ENCODE peak calls at places on chromosome 6, in six cellular contexts. Q is osteocyte, A is PC-9, O is fibroblast of lung, B is K562, X is GM12865. I is an unnamed sample.

GRCh38 chr6:74899416-74899815 is 306.4 kb downstream of the COL12A1 start:
- DNase-seq in Q (no peak), A (peak), O (peak), B (no peak), X (peak), I (peak)

GRCh38 chr6:52087498-52087999 is at the start of gene PKHD1:
- DNase-seq in Q (no peak), A (no peak), O (no peak), B (no peak), X (peak), I (no peak)

GRCh38 chr6:44662461-44663121 is 275.1 kb downstream of the CDC5L start:
- DNase-seq in Q (no peak), A (peak), O (no peak), B (no peak), X (peak), I (no peak)

GRCh38 chr6:47029865-47030561 is 12.1 kb downstream of the ADGRF1 start:
- DNase-seq in Q (no peak), A (no peak), O (no peak), B (no peak), X (no peak), I (no peak)

GRCh38 chr6:4395386-4395785 is 260.0 kb upstream of the ECI2 start:
- DNase-seq in Q (no peak), A (no peak), O (no peak), B (no peak), X (no peak), I (no peak)

GRCh38 chr6:44064089-44064947 is 62.9 kb downstream of the MRPL14 start:
- DNase-seq in Q (no peak), A (peak), O (peak), B (peak), X (peak), I (no peak)

GRCh38 chr6:37320649-37321048 is 33.1 kb upstream of the RNF8 start:
- DNase-seq in Q (no peak), A (no peak), O (no peak), B (no peak), X (no peak), I (no peak)

GRCh38 chr6:14440215-14440890 is 322.8 kb downstream of the CD83 start:
- DNase-seq in Q (no peak), A (no peak), O (no peak), B (no peak), X (no peak), I (no peak)

DNA sequence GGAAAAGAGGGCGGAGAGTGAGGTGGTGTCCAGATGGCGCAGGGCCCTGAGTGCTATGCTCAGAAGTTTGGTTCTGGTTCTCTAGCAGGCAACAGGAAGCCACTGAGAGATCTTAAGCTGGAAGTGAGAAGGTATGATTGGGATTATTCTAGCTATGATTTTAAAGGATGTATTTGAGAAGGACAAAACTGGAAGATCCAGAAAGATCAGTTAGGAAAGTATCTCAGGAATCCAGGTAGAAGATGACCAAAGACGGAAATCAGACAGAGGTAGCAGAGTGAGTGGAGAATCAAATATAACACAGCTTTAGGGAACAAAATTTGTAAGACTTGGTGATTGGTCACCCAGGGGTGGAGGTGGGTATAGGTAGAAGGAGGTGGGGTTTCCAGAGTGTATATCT is 5.8 kb downstream of the SYNE1 start:
- DNase-seq in Q (no peak), A (no peak), O (no peak), B (no peak), X (no peak), I (no peak)
- TF ChIP-seq CTCF in Q (no peak), A (no peak), O (no peak), B (no peak), X (no peak), I (no peak)

GRCh38 chr6:19610260-19610659 is 226.9 kb upstream of the ID4 start:
- DNase-seq in Q (no peak), A (no peak), O (no peak), B (no peak), X (no peak), I (no peak)

GRCh38 chr6:19608546-19608945 is 228.6 kb upstream of the ID4 start:
- DNase-seq in Q (no peak), A (no peak), O (no peak), B (no peak), X (no peak), I (no peak)

GRCh38 chr6:19616022-19616421 is 221.1 kb upstream of the ID4 start:
- DNase-seq in Q (no peak), A (no peak), O (no peak), B (no peak), X (no peak), I (no peak)

DNA sequence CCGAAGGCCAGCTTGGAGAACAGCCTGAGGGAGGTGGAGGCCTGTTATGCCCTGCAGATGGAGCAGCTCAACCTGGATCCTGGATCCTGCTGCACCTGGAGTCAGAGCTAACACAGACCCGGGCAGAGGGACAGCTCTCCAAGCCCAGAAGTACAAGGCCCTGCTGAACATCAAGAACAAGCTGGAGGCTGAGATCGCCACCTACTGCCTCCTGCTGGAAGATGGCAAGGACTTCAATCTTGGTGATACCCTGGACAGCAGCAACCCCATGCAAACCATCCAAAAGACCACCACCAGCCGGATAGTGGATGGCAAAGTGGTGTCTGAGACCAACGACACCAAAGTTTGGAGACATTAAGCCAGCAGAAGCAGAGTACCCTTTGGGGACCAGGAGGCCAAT is 223.5 kb upstream of the ID4 start:
- DNase-seq in Q (no peak), A (no peak), O (no peak), B (no peak), X (no peak), I (no peak)
- TF ChIP-seq CTCF in Q (no peak), A (no peak), O (no peak), B (no peak), X (no peak), I (no peak)

GRCh38 chr6:18503588-18504231 is 116.6 kb downstream of the RNF144B start:
- DNase-seq in Q (no peak), A (peak), O (peak), B (peak), X (peak), I (peak)

GRCh38 chr6:18501313-18502013 is 114.3 kb downstream of the RNF144B start:
- DNase-seq in Q (no peak), A (no peak), O (peak), B (no peak), X (no peak), I (no peak)

GRCh38 chr6:18506387-18507017 is 119.4 kb downstream of the RNF144B start:
- DNase-seq in Q (no peak), A (no peak), O (no peak), B (no peak), X (no peak), I (no peak)

GRCh38 chr6:18503187-18503586 is 116.0 kb downstream of the RNF144B start:
- DNase-seq in Q (no peak), A (no peak), O (no peak), B (no peak), X (no peak), I (no peak)

DNA sequence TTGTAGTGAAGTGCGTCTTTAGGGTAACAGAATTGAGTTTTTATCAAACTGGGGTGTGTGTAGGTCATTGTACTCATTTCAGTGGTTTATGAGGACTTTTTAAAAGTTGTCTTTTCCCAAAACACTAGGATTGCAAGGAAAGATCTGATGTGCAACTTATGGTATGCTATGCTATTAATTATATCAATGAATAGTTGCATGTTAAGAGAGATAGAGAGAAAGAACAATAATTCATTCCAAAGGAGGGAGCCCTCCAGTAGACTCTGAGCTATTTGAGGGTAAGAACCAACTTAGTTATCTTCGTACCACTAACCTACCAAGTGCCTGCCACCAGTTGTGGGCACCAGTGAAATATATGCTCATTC is 117.1 kb downstream of the RNF144B start:
- DNase-seq in Q (no peak), A (no peak), O (no peak), B (no peak), X (no peak), I (no peak)
- TF ChIP-seq CTCF in Q (no peak), A (peak), O (no peak), B (no peak), X (no peak), I (no peak)

DNA sequence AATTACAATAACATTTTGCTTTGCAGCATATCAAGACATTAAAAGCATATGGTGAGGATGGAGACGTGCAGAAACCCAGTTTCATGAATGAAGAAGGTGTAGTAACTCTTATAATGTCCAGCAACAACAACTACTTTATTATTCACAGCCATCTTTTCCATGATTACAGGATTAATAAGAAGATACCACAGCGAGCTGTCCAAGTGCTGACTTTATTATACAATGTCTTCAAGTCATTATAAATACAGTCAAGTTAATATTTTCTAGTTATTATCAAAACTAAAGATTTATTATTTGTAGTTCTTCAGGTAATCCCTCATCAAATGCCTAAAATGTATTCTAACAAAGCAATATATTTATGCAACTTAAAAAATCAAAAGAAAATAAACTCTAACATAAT is 2.5 kb upstream of the KHDRBS2 start:
- DNase-seq in Q (no peak), A (no peak), O (no peak), B (no peak), X (no peak), I (no peak)
- TF ChIP-seq CTCF in Q (no peak), A (no peak), O (no peak), B (no peak), X (no peak), I (no peak)

GRCh38 chr6:2999005-2999620 is 581 bp upstream of the NQO2 start:
- DNase-seq in Q (no peak), A (no peak), O (peak), B (no peak), X (peak), I (peak)
- TF ChIP-seq CTCF in Q (no peak), A (no peak), O (no peak), B (no peak), X (no peak), I (no peak)

DNA sequence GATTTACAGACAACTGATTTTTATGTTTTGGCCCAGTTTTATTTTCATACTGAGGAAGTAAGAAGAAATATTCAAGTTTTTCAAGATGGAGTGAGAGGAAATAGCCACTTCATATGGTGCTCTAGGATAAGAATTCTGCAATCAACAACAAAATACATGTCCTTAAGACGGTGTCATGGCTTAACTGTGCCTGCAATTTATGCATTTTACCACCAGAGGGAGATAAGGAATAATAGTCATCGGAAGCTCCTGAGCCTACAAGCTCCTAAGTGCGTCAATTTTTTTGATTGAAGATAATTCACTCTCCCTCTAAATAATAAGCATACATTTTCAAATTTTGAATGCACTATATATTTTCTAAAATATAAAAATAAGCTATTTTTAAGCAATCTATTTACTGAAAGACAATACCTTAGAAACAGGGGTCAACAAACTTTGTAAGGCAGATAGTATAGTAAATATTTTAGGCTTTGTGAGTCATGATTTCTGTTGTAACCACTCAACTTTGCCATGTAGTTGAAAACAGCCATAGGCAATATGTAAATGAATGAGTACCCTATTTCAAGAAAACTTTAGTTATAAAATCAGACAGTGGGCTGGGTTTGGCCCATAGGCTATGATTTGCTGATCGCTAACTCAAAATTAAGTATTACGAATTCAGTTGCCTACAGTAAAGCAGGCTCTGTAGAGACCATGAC is 230.9 kb upstream of the DTNBP1 start:
- DNase-seq in Q (no peak), A (no peak), O (peak), B (peak), X (peak), I (no peak)
- TF ChIP-seq CTCF in Q (peak), A (peak), O (peak), B (peak), X (peak), I (peak)

GRCh38 chr6:161037873-161038228 is 46.3 kb downstream of the MAP3K4 start:
- DNase-seq in Q (no peak), A (no peak), O (no peak), B (no peak), X (no peak), I (no peak)

GRCh38 chr6:161035981-161036263 is 44.4 kb downstream of the MAP3K4 start:
- DNase-seq in Q (no peak), A (no peak), O (no peak), B (no peak), X (no peak), I (no peak)

GRCh38 chr6:161035182-161035980 is 43.8 kb downstream of the MAP3K4 start:
- DNase-seq in Q (no peak), A (no peak), O (no peak), B (no peak), X (no peak), I (no peak)

GRCh38 chr6:161041274-161041673 is 49.7 kb downstream of the MAP3K4 start:
- DNase-seq in Q (no peak), A (no peak), O (no peak), B (no peak), X (no peak), I (no peak)

GRCh38 chr6:161038229-161039003 is 46.8 kb downstream of the MAP3K4 start:
- DNase-seq in Q (no peak), A (no peak), O (peak), B (no peak), X (peak), I (no peak)
- TF ChIP-seq CTCF in Q (peak), A (no peak), O (peak), B (no peak), X (no peak), I (no peak)

GRCh38 chr6:1037430-1037829 is 274.5 kb upstream of the FOXQ1 start:
- DNase-seq in Q (no peak), A (no peak), O (no peak), B (no peak), X (no peak), I (no peak)

GRCh38 chr6:1039191-1039590 is 272.7 kb upstream of the FOXQ1 start:
- DNase-seq in Q (no peak), A (peak), O (no peak), B (no peak), X (no peak), I (no peak)

GRCh38 chr6:1031671-1032070 is 280.2 kb upstream of the FOXQ1 start:
- DNase-seq in Q (no peak), A (no peak), O (peak), B (no peak), X (no peak), I (no peak)

GRCh38 chr6:1039746-1040145 is 272.2 kb upstream of the FOXQ1 start:
- DNase-seq in Q (peak), A (no peak), O (no peak), B (no peak), X (no peak), I (no peak)

GRCh38 chr6:1035419-1035818 is 276.5 kb upstream of the FOXQ1 start:
- DNase-seq in Q (peak), A (no peak), O (peak), B (no peak), X (no peak), I (no peak)
- TF ChIP-seq CTCF in Q (no peak), A (no peak), O (no peak), B (no peak), X (no peak), I (no peak)

GRCh38 chr6:151738960-151739359 is 68.5 kb upstream of the ESR1 start:
- DNase-seq in Q (no peak), A (no peak), O (no peak), B (no peak), X (no peak), I (no peak)
- TF ChIP-seq CTCF in Q (no peak), A (no peak), O (no peak), B (no peak), X (no peak), I (peak)

GRCh38 chr6:23343610-23344306 is 774.4 kb downstream of the HDGFL1 start:
- DNase-seq in Q (no peak), A (no peak), O (no peak), B (no peak), X (no peak), I (no peak)
- TF ChIP-seq CTCF in Q (no peak), A (no peak), O (no peak), B (no peak), X (no peak), I (no peak)

I was measured in endothelial cell.